ENCODE peak calls at places on chromosomes 2 and 18, in four cellular contexts. F, Y, A and V are unnamed samples.

GRCh38 chr2:9474361-9475117 is at the start of gene IAH1:
- DNase-seq in F (peak), Y (peak), A (peak), V (peak)

GRCh38 chr18:9898792-9899549 is 13.2 kb downstream of the TXNDC2 start:
- DNase-seq in F (no peak), Y (no peak), A (no peak), V (no peak)

GRCh38 chr18:47931707-47932103 is 1.2 kb upstream of the SMAD2 start:
- DNase-seq in F (peak), Y (peak), A (no peak), V (peak)

GRCh38 chr2:108169982-108170625 is 69.7 kb upstream of the SULT1C3 start:
- DNase-seq in F (peak), Y (no peak), A (no peak), V (no peak)

GRCh38 chr2:5385596-5385995 is 306.6 kb upstream of the SOX11 start:
- DNase-seq in F (no peak), Y (no peak), A (no peak), V (no peak)

GRCh38 chr2:215751200-215751910 is 262.0 kb downstream of the MREG start:
- DNase-seq in F (no peak), Y (no peak), A (no peak), V (no peak)

GRCh38 chr2:136363470-136363869 is 245.5 kb upstream of the CXCR4 start:
- DNase-seq in F (no peak), Y (no peak), A (no peak), V (no peak)

GRCh38 chr2:210474776-210475175 is 1.8 kb downstream of the LANCL1 start:
- DNase-seq in F (no peak), Y (no peak), A (no peak), V (no peak)

GRCh38 chr2:62291052-62291451 is 95.1 kb downstream of the B3GNT2 start:
- DNase-seq in F (no peak), Y (no peak), A (no peak), V (no peak)

GRCh38 chr2:82344670-82345069 is 2040.1 kb upstream of the LRRTM1 start:
- DNase-seq in F (peak), Y (no peak), A (no peak), V (no peak)

GRCh38 chr2:60536716-60537115 is 16.7 kb downstream of the BCL11A start:
- DNase-seq in F (no peak), Y (no peak), A (no peak), V (no peak)

GRCh38 chr18:58105908-58106673 is 62.1 kb downstream of the NEDD4L start:
- DNase-seq in F (no peak), Y (no peak), A (no peak), V (no peak)

GRCh38 chr2:10296142-10296541 is 6.6 kb upstream of the HPCAL1 start:
- DNase-seq in F (no peak), Y (no peak), A (no peak), V (no peak)

GRCh38 chr2:207505728-207506127 is 24.0 kb upstream of the CREB1 start:
- DNase-seq in F (peak), Y (peak), A (no peak), V (no peak)

GRCh38 chr2:149388120-149388816 is 57.9 kb downstream of the LYPD6 start:
- DNase-seq in F (peak), Y (no peak), A (no peak), V (no peak)

GRCh38 chr2:128442053-128442751 is 123.5 kb upstream of the HS6ST1 start:
- DNase-seq in F (no peak), Y (no peak), A (no peak), V (peak)

GRCh38 chr2:177147834-177148233 is 64.8 kb upstream of the HNRNPA3 start:
- DNase-seq in F (no peak), Y (no peak), A (no peak), V (no peak)

GRCh38 chr2:165697727-165698620 is 96.1 kb downstream of the GALNT3 start:
- DNase-seq in F (peak), Y (no peak), A (no peak), V (no peak)

GRCh38 chr2:129469389-129469788 is 510.1 kb upstream of the RAB6C start:
- DNase-seq in F (no peak), Y (no peak), A (no peak), V (no peak)

GRCh38 chr18:28801876-28802275 is 624.9 kb upstream of the CDH2 start:
- DNase-seq in F (no peak), Y (no peak), A (no peak), V (no peak)

GRCh38 chr2:188404341-188405004 is 112.8 kb downstream of the GULP1 start:
- DNase-seq in F (no peak), Y (no peak), A (no peak), V (no peak)

GRCh38 chr18:61292280-61292679 is 41.0 kb upstream of the CDH20 start:
- DNase-seq in F (no peak), Y (no peak), A (no peak), V (no peak)

GRCh38 chr2:190182071-190182524 is 119.6 kb upstream of the MSTN start:
- DNase-seq in F (no peak), Y (no peak), A (no peak), V (no peak)

GRCh38 chr2:6977095-6977777 is 60.0 kb downstream of the RNF144A start:
- DNase-seq in F (no peak), Y (no peak), A (peak), V (no peak)

GRCh38 chr2:126886906-126887280 is 11.8 kb upstream of the TEX51 start:
- DNase-seq in F (no peak), Y (no peak), A (peak), V (no peak)

GRCh38 chr2:71156531-71156930 is 26.1 kb downstream of the MPHOSPH10 start:
- DNase-seq in F (no peak), Y (no peak), A (no peak), V (no peak)

GRCh38 chr2:121019073-121019472 is 265.9 kb downstream of the TFCP2L1 start:
- DNase-seq in F (no peak), Y (no peak), A (no peak), V (no peak)

GRCh38 chr2:237227190-237227988 is 141.7 kb downstream of the COPS8 start:
- DNase-seq in F (no peak), Y (no peak), A (no peak), V (no peak)

GRCh38 chr2:42979870-42980763 is 187.7 kb upstream of the HAAO start:
- DNase-seq in F (no peak), Y (no peak), A (no peak), V (peak)

GRCh38 chr2:119214453-119214852 is 9.2 kb upstream of the STEAP3 start:
- DNase-seq in F (no peak), Y (no peak), A (no peak), V (no peak)

GRCh38 chr2:127909019-127909418 is 23.3 kb upstream of the AMMECR1L start:
- DNase-seq in F (no peak), Y (no peak), A (no peak), V (peak)